ENCODE peak calls at places on chromosomes 7 and 10, in seven cellular contexts. O is DND-41, K is endothelial cell of umbilical vein, S is psoas muscle, H is transverse colon, A is K562, I is right atrium auricular region. W is an unnamed sample.

GRCh38 chr7:40715053-40715430 is 580.2 kb downstream of the SUGCT start:
- DNase-seq in H (no peak), S (no peak), K (no peak), O (no peak), A (no peak), I (no peak), W (no peak)

GRCh38 chr7:157577061-157577460 is 240.3 kb downstream of the DNAJB6 start:
- DNase-seq in I (no peak), O (no peak), K (no peak), A (no peak), S (no peak), H (no peak), W (no peak)

GRCh38 chr10:33666686-33667480 is 332.4 kb upstream of the NRP1 start:
- DNase-seq in K (no peak), H (no peak), S (no peak), O (no peak), I (no peak), A (no peak), W (no peak)

GRCh38 chr7:139613971-139614411 is 90.5 kb downstream of the CLEC2L start:
- DNase-seq in S (no peak), H (no peak), O (no peak), K (no peak), A (no peak), I (no peak), W (no peak)

GRCh38 chr7:95420996-95421846 is 13.6 kb downstream of the PON2 start:
- DNase-seq in I (no peak), H (no peak), K (no peak), O (no peak), A (no peak), S (no peak), W (no peak)

GRCh38 chr7:132455306-132455705 is 121.0 kb downstream of the PLXNA4 start:
- DNase-seq in O (no peak), I (no peak), S (no peak), A (no peak), K (no peak), H (no peak), W (no peak)

GRCh38 chr7:106772655-106773108 is 92.4 kb upstream of the PIK3CG start:
- DNase-seq in O (no peak), A (no peak), H (no peak), S (no peak), I (no peak), K (peak; percentile 85), W (no peak)

GRCh38 chr10:69101451-69102095 is 13.7 kb downstream of the SRGN start:
- DNase-seq in K (peak; percentile 46), H (no peak), O (no peak), A (peak; percentile 54), S (no peak), I (no peak), W (no peak)

GRCh38 chr10:67262675-67263074 is 336.8 kb downstream of the LRRTM3 start:
- DNase-seq in I (no peak), A (no peak), H (no peak), S (no peak), O (no peak), K (no peak), W (no peak)

GRCh38 chr10:99041468-99041867 is 194.2 kb downstream of the HPSE2 start:
- DNase-seq in A (no peak), S (no peak), K (no peak), O (no peak), I (no peak), H (no peak), W (no peak)

GRCh38 chr7:143345428-143345900 is 17.0 kb downstream of the FAM131B start:
- DNase-seq in I (no peak), H (peak; percentile 70), A (peak; percentile 90), K (peak; percentile 55), O (no peak), S (peak; percentile 62), W (peak; percentile 29)

GRCh38 chr7:55245271-55245723 is 119.8 kb upstream of the LANCL2 start:
- DNase-seq in A (no peak), O (no peak), S (no peak), K (no peak), H (no peak), I (peak; percentile 38), W (no peak)

GRCh38 chr7:138076196-138076595 is at the start of gene AKR1D1:
- DNase-seq in H (no peak), S (no peak), K (no peak), A (no peak), I (no peak), O (no peak), W (no peak)
- H3K27ac ChIP-seq in H (no peak within 1 kb of the TSS), S (no peak within 1 kb of the TSS), K (no peak within 1 kb of the TSS), A (no peak within 1 kb of the TSS), I (no peak within 1 kb of the TSS), O (no peak within 1 kb of the TSS), W (no peak within 1 kb of the TSS)

GRCh38 chr7:82166666-82167065 is 276.9 kb downstream of the CACNA2D1 start:
- DNase-seq in S (no peak), I (no peak), K (no peak), A (no peak), H (no peak), O (no peak), W (no peak)
- H3K27ac ChIP-seq in S (no peak overlapping the region), I (no peak overlapping the region), K (no peak overlapping the region), A (no peak overlapping the region), H (no peak overlapping the region), O (no peak overlapping the region), W (no peak overlapping the region)

DNA sequence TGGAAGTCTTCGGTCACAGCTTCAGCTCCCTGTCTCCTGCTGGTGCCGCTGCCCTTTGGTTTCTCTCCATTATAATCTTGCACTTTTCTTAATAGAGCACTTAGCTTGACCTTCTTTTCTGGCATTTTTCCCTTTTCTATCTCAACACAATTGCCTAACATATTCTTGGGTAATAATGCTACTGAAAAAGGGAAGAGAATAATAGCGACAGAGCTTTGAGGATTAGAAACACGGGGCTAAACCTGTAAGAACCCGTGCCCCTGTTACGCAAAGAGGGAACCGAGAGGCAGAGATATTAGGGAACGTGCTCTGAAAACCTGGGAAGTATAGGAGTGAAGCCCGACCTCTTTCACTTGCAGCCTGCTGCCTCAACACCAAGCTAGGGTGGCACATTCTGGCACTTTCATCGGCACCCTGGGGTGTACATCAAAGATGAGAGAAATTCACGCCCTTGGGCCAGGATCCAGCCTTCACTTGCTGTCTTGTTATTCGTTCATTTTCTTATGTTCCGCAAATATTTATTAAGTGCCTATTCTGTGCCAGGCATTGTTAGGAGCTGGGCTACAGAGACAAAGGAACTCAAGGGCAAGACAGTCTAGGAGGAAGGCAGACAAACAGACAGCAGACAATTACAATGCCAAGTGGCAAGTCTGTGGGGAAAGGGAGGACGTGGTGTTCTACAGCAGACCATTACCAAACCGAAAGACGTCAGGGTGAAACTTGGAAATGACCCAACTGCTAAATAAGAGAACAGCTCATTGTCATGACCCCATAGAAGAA is 33.0 kb upstream of the GALNTL5 start:
- DNase-seq in K (no peak), A (no peak), H (no peak), O (no peak), I (peak; percentile 68), S (no peak), W (no peak)
- H3K27ac ChIP-seq in K (no peak overlapping the region), A (no peak overlapping the region), H (peak overlapping the region; percentile 29), O (no peak overlapping the region), I (peak overlapping the region; percentile 38), S (no peak overlapping the region), W (peak overlapping the region; percentile 45)

DNA sequence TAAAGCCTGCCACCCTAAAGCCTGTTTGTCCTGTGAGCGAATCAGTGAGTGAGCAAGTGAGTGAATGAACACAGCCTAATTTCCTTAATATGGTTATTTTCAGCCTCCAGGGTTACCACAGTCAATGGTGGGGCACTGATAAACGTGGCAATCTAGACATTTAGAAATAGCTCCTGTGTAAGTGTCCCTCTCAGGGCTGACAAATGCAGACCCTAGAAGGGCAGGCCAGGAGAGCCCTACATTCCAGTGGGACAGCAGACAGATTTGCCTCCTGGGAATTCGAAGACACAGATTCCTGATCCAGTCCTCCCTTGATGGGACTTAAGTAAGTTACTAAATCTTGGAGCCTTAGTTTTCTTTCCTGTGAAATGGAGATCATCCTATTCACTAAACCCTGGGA is 54.6 kb upstream of the TM9SF3 start:
- DNase-seq in H (no peak), I (no peak), A (no peak), S (no peak), K (no peak), O (no peak), W (no peak)
- H3K27ac ChIP-seq in H (no peak overlapping the region), I (no peak overlapping the region), A (no peak overlapping the region), S (no peak overlapping the region), K (no peak overlapping the region), O (no peak overlapping the region), W (no peak overlapping the region)

DNA sequence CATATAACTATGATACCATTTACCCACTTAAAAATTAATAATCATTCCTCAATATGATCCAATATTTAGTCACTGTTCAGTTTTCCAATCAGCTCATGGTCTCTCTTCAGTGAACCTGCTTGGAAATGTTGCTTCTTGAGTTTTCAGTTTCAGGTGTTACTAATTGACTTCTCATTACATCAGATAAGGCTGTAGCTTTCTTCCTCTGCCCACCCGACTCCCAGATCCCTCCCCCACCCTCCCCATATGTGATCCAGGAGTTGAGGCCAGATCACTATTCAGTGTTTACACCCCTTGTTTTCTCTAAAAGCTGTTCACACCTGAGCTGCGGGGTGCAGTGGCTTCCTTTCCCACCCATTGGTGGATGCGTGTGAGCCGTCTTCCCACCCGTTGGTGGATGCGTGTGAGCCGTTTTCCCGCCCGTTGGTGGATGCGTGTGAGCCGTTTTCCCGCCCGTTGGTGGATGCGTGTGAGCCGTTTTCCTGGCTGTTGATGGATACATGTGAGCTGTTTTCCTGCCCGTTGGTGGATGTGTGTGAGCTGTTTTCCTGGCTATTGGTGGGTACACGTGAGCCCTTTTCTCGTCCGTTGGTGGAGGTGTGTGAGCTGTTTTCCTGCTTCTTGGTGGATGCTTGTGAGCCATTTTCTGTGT is 3.2 kb upstream of the MTG1 start:
- DNase-seq in K (no peak), O (no peak), S (no peak), A (no peak), I (no peak), H (no peak), W (no peak)
- H3K27ac ChIP-seq in K (peak overlapping the region; percentile 25), O (no peak overlapping the region), S (peak overlapping the region; percentile 30), A (peak overlapping the region; percentile 83), I (no peak overlapping the region), H (peak overlapping the region; percentile 30), W (peak overlapping the region; percentile 51)

DNA sequence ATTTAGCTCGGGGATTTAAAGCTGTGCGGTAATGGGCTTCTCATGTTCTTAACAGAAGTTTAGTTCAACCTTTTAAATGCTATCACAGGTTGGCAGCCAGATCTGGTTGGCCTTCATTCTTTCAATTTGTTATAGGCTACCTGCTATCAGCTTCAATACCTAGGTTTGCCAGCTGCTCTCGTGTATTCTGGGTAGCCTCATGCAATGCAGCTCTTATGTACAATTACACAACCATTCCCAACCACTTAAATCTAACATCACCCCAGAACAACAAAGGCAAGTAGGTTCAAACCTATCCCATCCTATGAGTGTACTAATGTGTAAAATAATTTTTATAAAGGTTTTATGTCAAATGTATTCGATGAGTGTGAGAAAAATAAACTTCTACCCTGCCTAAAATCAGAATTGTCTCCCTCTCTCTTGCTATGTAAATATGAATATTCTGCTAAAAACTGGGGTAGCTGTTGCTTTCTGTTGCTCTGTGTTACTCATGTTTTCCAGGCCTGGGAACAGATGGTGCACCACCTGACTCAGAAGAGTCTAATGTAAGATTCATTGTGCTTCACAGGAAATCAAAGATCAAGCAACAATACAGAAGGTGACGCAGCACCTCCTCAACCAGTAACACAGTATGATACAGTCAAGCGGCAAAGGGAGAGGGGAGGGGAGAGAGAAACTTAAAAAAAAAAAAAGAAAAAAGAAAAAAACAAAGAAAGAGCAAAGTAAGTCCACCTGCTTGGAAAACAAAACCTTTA is 188.6 kb downstream of the ETV1 start:
- DNase-seq in H (no peak), O (no peak), S (no peak), K (peak; percentile 87), I (no peak), A (peak; percentile 25), W (no peak)
- H3K27ac ChIP-seq in H (no peak overlapping the region), O (no peak overlapping the region), S (no peak overlapping the region), K (peak overlapping the region; percentile 68), I (no peak overlapping the region), A (no peak overlapping the region), W (no peak overlapping the region)